ENCODE peak calls at places on chromosomes 6 and 20, in ten cellular contexts. M is H9, Y is fibroblast of lung, V is endothelial cell of umbilical vein, B is left ventricle myocardium inferior, U is lung, R is uterus, H is SJSA1, P is lower lobe of right lung, N is GM23248. I is an unnamed sample.
A peak's percentile ranks its signal among the peaks of the same experiment; 100 is the strongest.

GRCh38 chr20:40470313-40471260 is 218.4 kb downstream of the MAFB start:
- DNase-seq in M (no peak), Y (no peak), V (no peak), B (peak; percentile 30), U (no peak), R (no peak), H (no peak), P (peak; percentile 48), N (no peak), I (no peak)

GRCh38 chr6:34385793-34386195 is 6.7 kb downstream of the NUDT3 start:
- DNase-seq in M (no peak), Y (no peak), V (no peak), B (no peak), U (no peak), R (no peak), H (no peak), P (no peak), N (no peak), I (no peak)

GRCh38 chr20:52432740-52433139 is 241.2 kb upstream of the ZFP64 start:
- DNase-seq in M (no peak), Y (no peak), V (no peak), B (no peak), U (no peak), R (no peak), H (no peak), P (no peak), N (peak; percentile 85), I (no peak)

GRCh38 chr20:29079769-29080690 is 2177.4 kb upstream of the DEFB115 start:
- DNase-seq in M (no peak), Y (peak; percentile 64), V (no peak), B (no peak), U (no peak), R (no peak), H (no peak), P (no peak), N (peak; percentile 50), I (peak; percentile 76)

GRCh38 chr6:132812255-132812732 is 2.1 kb upstream of the RPS12 start:
- DNase-seq in M (no peak), Y (peak; percentile 63), V (peak; percentile 44), B (no peak), U (no peak), R (no peak), H (peak; percentile 37), P (no peak), N (peak; percentile 73), I (no peak)

GRCh38 chr6:142566628-142567396 is 265.0 kb downstream of the ADGRG6 start:
- DNase-seq in M (peak; percentile 78), Y (peak; percentile 63), V (peak; percentile 62), B (no peak), U (peak; percentile 48), R (peak; percentile 24), H (peak; percentile 48), P (no peak), N (peak; percentile 78), I (no peak)

GRCh38 chr20:37907677-37908397 is 4.9 kb downstream of the VSTM2L start:
- DNase-seq in M (peak; percentile 53), Y (no peak), V (peak; percentile 37), B (no peak), U (no peak), R (no peak), H (peak; percentile 71), P (no peak), N (peak; percentile 86), I (no peak)

GRCh38 chr6:131636880-131637792 is at the start of gene ENPP3:
- DNase-seq in M (no peak), Y (peak; percentile 37), V (no peak), B (no peak), U (no peak), R (no peak), H (no peak), P (no peak), N (no peak), I (no peak)

GRCh38 chr6:3094815-3095214 is 23.7 kb upstream of the BPHL start:
- DNase-seq in M (no peak), Y (no peak), V (no peak), B (no peak), U (no peak), R (no peak), H (no peak), P (no peak), N (no peak), I (no peak)

GRCh38 chr6:3086282-3086946 is 18.1 kb downstream of the RIPK1 start:
- DNase-seq in M (no peak), Y (no peak), V (no peak), B (no peak), U (no peak), R (no peak), H (no peak), P (no peak), N (no peak), I (no peak)

GRCh38 chr6:3088446-3088845 is 20.2 kb downstream of the RIPK1 start:
- DNase-seq in M (no peak), Y (peak; percentile 11), V (no peak), B (no peak), U (no peak), R (peak; percentile 45), H (no peak), P (no peak), N (peak; percentile 72), I (no peak)

GRCh38 chr6:3088853-3089445 is 20.7 kb downstream of the RIPK1 start:
- DNase-seq in M (no peak), Y (peak; percentile 33), V (peak; percentile 41), B (no peak), U (no peak), R (peak; percentile 30), H (no peak), P (no peak), N (peak; percentile 44), I (no peak)

DNA sequence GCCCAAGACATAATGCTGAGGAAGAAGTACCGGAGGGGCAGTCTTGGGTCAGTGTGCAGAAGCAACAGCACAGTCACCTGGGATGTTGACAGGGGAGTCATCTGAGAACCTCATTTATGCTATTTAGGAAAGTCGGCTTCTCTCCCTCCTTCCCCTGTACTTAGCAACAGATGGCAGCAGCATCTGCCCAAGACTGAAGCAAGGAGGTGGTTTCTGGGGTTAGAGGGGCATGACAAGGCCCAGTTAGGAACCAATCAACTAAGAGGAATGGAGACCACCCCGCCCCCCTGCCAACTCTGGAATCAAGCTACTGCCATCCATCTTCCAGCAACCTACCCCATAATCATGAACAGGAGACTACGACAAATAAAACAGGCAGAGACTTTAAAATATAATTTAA is 21.7 kb downstream of the RIPK1 start:
- DNase-seq in M (no peak), Y (no peak), V (no peak), B (no peak), U (no peak), R (no peak), H (no peak), P (no peak), N (peak; percentile 19), I (no peak)
- H3K9me3 ChIP-seq in M (peaks cover 62% of the 10 kb centered on the region), Y (no peaks in the 10 kb centered on the region), V (no peaks in the 10 kb centered on the region), B (no peaks in the 10 kb centered on the region), U (no peaks in the 10 kb centered on the region), R (no peaks in the 10 kb centered on the region), H (no peaks in the 10 kb centered on the region), P (no peaks in the 10 kb centered on the region), N (no peaks in the 10 kb centered on the region), I (no peaks in the 10 kb centered on the region)

GRCh38 chr6:2877960-2878359 is 25.1 kb downstream of the SERPINB9 start:
- DNase-seq in M (no peak), Y (no peak), V (peak; percentile 15), B (no peak), U (no peak), R (no peak), H (no peak), P (no peak), N (no peak), I (no peak)

GRCh38 chr6:2883673-2884072 is 19.4 kb downstream of the SERPINB9 start:
- DNase-seq in M (no peak), Y (no peak), V (no peak), B (no peak), U (no peak), R (no peak), H (no peak), P (no peak), N (no peak), I (no peak)

GRCh38 chr6:2884817-2885216 is 18.3 kb downstream of the SERPINB9 start:
- DNase-seq in M (no peak), Y (no peak), V (no peak), B (no peak), U (no peak), R (no peak), H (no peak), P (no peak), N (no peak), I (no peak)

GRCh38 chr6:2877057-2877882 is 25.8 kb downstream of the SERPINB9 start:
- DNase-seq in M (no peak), Y (peak; percentile 67), V (peak; percentile 86), B (no peak), U (no peak), R (peak; percentile 55), H (peak; percentile 47), P (no peak), N (no peak), I (no peak)

DNA sequence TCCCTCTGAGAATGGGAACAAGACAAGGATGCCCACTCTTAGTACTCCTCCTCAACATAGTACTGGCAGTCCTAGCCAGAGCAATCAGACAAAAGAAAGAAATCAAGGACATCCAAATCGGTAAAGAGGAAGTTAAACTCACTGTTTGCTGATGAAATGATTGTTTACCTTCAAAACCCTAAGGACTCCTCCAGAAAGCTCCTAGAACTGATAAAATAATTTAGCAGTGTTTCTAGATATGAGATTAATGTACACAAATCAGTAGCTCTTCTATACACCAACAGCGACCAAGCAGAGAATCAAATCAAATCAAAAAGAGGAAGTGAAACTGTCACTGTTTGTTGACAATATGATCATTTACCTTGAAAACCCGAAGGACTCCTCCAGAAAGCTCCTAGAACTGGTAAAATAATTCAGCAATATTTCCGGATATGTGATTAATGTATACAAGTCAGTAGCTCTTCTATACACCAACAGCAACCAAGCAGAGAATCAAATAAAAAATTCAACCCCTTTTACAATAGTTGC is 21.7 kb downstream of the SERPINB9 start:
- DNase-seq in M (no peak), Y (no peak), V (no peak), B (no peak), U (no peak), R (no peak), H (no peak), P (no peak), N (no peak), I (no peak)
- H3K4me1 ChIP-seq in M (peaks cover 9% of the 10 kb centered on the region), Y (peaks cover 8% of the 10 kb centered on the region), V (peaks cover 16% of the 10 kb centered on the region), B (peaks cover 18% of the 10 kb centered on the region), U (peaks cover 3% of the 10 kb centered on the region), R (no peaks in the 10 kb centered on the region), H (peaks cover 16% of the 10 kb centered on the region), P (peaks cover 26% of the 10 kb centered on the region), N (peaks cover 6% of the 10 kb centered on the region), I (peaks cover 5% of the 10 kb centered on the region)

GRCh38 chr6:42418739-42419138 is 33.0 kb downstream of the TRERF1 start:
- DNase-seq in M (no peak), Y (no peak), V (no peak), B (no peak), U (no peak), R (no peak), H (no peak), P (no peak), N (no peak), I (no peak)
- H3K9me3 ChIP-seq in M (no peaks in the 10 kb centered on the region), Y (no peaks in the 10 kb centered on the region), V (no peaks in the 10 kb centered on the region), B (no peaks in the 10 kb centered on the region), U (no peaks in the 10 kb centered on the region), R (no peaks in the 10 kb centered on the region), H (no peaks in the 10 kb centered on the region), P (no peaks in the 10 kb centered on the region), N (no peaks in the 10 kb centered on the region), I (no peaks in the 10 kb centered on the region)

GRCh38 chr6:137240168-137240567 is 21.0 kb upstream of the IFNGR1 start:
- DNase-seq in M (no peak), Y (peak; percentile 97), V (no peak), B (peak; percentile 40), U (peak; percentile 59), R (no peak), H (peak; percentile 50), P (peak; percentile 80), N (peak; percentile 91), I (no peak)

GRCh38 chr6:137235686-137236085 is 16.5 kb upstream of the IFNGR1 start:
- DNase-seq in M (no peak), Y (no peak), V (no peak), B (no peak), U (no peak), R (no peak), H (no peak), P (no peak), N (no peak), I (no peak)

GRCh38 chr6:137234505-137234863 is 15.3 kb upstream of the IFNGR1 start:
- DNase-seq in M (no peak), Y (no peak), V (no peak), B (no peak), U (no peak), R (no peak), H (no peak), P (no peak), N (no peak), I (no peak)

GRCh38 chr6:137236581-137237355 is 17.6 kb upstream of the IFNGR1 start:
- DNase-seq in M (no peak), Y (no peak), V (no peak), B (no peak), U (no peak), R (no peak), H (no peak), P (no peak), N (no peak), I (no peak)

DNA sequence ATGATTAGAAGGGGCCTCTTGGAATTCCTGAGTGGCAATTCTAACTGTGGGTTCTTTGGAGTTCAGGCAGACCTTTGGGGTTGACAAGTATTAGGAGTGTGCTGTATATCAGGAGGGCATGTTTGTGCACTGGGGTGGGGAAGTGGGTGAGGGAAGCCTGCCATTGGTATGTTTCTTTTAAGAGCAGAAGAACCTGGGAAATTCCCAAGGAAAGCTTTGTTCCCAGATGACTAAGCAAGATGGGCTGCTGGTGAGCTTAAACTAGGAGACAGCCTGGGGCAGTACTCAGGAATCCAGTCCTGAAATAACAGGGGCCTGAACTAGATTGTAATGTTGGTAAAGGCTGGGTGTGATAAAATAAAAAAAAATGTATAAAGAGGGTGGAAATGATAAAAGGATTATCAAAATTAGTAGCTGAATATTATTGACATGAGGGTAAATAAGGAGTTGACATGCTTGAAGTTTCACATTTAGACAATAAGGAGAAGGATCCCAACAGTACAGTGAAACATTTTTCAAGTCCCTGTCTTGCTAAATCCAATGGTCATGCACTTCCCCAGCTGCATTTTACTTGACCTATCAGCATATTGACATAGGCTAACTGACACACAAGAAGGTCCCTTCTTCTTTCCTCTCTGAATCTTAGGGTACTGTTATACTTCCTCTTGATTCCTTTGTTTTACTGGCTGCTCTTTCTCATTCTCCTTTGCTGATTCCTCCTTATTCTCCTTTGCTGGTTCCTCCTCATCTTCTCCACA is 18.4 kb upstream of the IFNGR1 start:
- DNase-seq in M (no peak), Y (peak; percentile 60), V (peak; percentile 80), B (no peak), U (no peak), R (no peak), H (peak; percentile 91), P (no peak), N (peak; percentile 73), I (no peak)
- H3K4me1 ChIP-seq in M (no peaks in the 10 kb centered on the region), Y (no peaks in the 10 kb centered on the region), V (peaks cover 18% of the 10 kb centered on the region), B (peaks cover 55% of the 10 kb centered on the region), U (no peaks in the 10 kb centered on the region), R (no peaks in the 10 kb centered on the region), H (peaks cover 78% of the 10 kb centered on the region), P (peaks cover 72% of the 10 kb centered on the region), N (peaks cover 38% of the 10 kb centered on the region), I (peaks cover 3% of the 10 kb centered on the region)